ENCODE peak calls at places on chromosome 3, in four cellular contexts. P, B, M and G are unnamed samples.

GRCh38 chr3:16448691-16449090 is 64.8 kb downstream of the RFTN1 start:
- DNase-seq in M (peak; percentile 25), P (peak; percentile 98), B (peak; percentile 70), G (no peak)

GRCh38 chr3:20668411-20668810 is 482.4 kb upstream of the SGO1 start:
- DNase-seq in P (no peak), M (no peak), B (no peak), G (no peak)

GRCh38 chr3:139235192-139235591 is 108.6 kb upstream of the MRPS22 start:
- DNase-seq in B (no peak), M (no peak), P (no peak), G (no peak)

GRCh38 chr3:20857636-20858035 is 671.6 kb upstream of the SGO1 start:
- DNase-seq in M (no peak), P (no peak), B (no peak), G (no peak)

GRCh38 chr3:145807990-145808389 is 353.0 kb downstream of the PLOD2 start:
- DNase-seq in P (peak; percentile 6), M (no peak), B (peak; percentile 16), G (peak; percentile 9)

GRCh38 chr3:105608623-105609022 is 241.9 kb downstream of the ALCAM start:
- DNase-seq in P (no peak), M (no peak), B (peak; percentile 25), G (no peak)

GRCh38 chr3:172522871-172523818 is at the start of gene TNFSF10:
- DNase-seq in P (peak; percentile 22), B (peak; percentile 63), M (no peak), G (peak; percentile 87)

GRCh38 chr3:175068587-175068986 is 209.5 kb downstream of the NAALADL2 start:
- DNase-seq in P (no peak), B (no peak), M (no peak), G (no peak)

GRCh38 chr3:117665311-117665710 is 955.7 kb downstream of the TUSC7 start:
- DNase-seq in P (no peak), B (no peak), M (no peak), G (no peak)

GRCh38 chr3:172592898-172593669 is 69.9 kb upstream of the TNFSF10 start:
- DNase-seq in B (no peak), P (no peak), M (no peak), G (peak; percentile 41)

GRCh38 chr3:11566478-11566877 is 77.2 kb downstream of the VGLL4 start:
- DNase-seq in P (no peak), B (no peak), M (no peak), G (no peak)

GRCh38 chr3:194685050-194685722 is 497 bp upstream of the FAM43A start:
- DNase-seq in P (no peak), M (no peak), B (no peak), G (no peak)

GRCh38 chr3:194686414-194686815 is 732 bp downstream of the FAM43A start:
- DNase-seq in P (no peak), B (no peak), M (no peak), G (no peak)

GRCh38 chr3:194686816-194687637 is 1.3 kb downstream of the FAM43A start:
- DNase-seq in P (peak; percentile 58), B (peak; percentile 73), M (no peak), G (peak; percentile 54)

GRCh38 chr3:194687638-194688206 is 2.0 kb downstream of the FAM43A start:
- DNase-seq in P (peak; percentile 51), M (peak; percentile 41), B (peak; percentile 76), G (peak; percentile 92)

DNA sequence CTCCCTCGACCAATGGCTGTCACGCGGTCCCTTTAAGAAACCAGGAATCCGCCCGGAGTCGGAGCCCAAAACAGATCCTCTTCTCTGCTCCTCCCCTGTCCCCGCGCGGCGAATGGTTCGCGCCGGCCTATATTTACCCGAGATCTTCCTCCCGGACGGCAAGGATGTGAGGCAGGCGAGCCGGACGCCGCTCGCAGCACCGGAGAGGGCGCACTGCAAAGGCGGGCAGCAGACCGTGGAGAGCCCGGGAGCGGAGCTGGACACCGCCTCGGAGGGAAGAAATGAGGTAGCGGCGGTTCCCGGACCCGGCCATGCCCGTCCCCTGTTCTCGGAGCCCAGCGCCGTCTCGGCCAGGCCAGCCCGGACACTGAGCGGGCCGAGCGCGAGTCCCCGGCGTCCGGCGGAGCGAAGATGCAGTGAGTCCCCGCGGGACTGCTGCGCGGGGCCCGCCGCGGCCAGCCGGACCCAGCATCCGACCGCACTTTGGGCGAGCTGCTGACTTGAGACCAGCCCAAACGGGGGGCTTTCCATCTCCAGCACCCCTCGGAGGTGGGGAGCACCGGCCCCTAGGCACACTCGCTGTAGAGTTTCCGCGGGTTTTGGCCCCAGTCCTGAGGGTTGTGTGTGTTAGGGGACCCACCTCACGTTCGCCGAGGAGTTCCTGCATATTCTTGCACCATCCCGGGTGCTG is at the start of gene FAM43A:
- DNase-seq in P (peak; percentile 95), M (peak; percentile 86), B (peak; percentile 96), G (peak; percentile 89)
- TF ChIP-seq CTCF in P (peak; percentile 29), M (no peak), B (peak; percentile 30), G (peak; percentile 6)

DNA sequence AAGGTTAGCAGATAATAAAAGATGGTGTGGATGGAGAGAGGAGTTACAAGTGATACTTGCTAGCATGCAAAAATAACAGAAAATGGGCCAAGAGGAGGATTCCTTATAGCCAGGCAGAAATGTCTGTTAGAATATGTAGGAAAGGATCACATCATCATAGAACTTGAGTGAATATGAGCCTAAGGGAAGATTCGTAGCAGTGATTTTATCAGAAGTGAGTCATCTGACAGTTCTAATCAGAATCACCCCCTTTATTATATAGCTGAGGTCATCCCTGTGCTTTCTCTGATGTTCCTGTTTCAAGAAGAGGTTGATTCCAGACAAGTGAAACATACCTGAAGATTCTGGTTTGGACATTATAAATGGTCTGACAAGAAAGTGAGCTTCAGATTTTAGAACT is 22.9 kb downstream of the EXOG start:
- DNase-seq in B (no peak), P (peak; percentile 77), M (no peak), G (no peak)
- H3K4me3 ChIP-seq in B (no peak overlapping the region), P (no peak overlapping the region), M (no peak overlapping the region), G (no peak overlapping the region)

GRCh38 chr3:141542989-141543388 is 56.2 kb downstream of the RASA2 start:
- DNase-seq in P (no peak), B (no peak), M (no peak), G (no peak)
- TF ChIP-seq CTCF in P (no peak), B (no peak), M (no peak), G (no peak)

DNA sequence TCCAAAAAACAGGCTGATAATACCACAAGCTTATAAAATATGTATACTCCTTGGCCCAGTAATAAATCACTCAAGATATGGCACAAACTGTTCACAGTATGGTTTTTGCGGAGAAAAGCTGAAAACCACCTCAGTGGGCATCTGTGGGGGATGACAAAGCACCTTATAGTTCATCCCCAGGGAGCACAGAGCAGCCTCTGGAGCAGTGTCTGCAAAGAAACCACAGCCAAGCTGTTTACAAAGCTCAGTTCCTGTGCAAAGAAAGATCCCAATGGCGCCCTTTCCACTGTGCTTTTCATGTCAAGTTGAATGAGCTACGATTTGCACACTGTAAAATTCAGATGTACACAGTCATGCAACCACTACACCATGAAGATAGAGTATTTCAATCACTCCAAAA is 2.6 kb upstream of the EFCC1 start:
- DNase-seq in M (no peak), P (no peak), B (no peak), G (no peak)
- H3K4me3 ChIP-seq in M (no peak overlapping the region), P (no peak overlapping the region), B (no peak overlapping the region), G (no peak overlapping the region)

GRCh38 chr3:127177226-127177625 is 15.7 kb upstream of the PRR23E start:
- DNase-seq in M (no peak), B (no peak), P (no peak), G (no peak)
- TF ChIP-seq CTCF in M (no peak), B (peak; percentile 59), P (peak; percentile 6), G (no peak)

GRCh38 chr3:86989611-86990010 is 1.3 kb downstream of the VGLL3 start:
- DNase-seq in B (no peak), P (peak; percentile 38), M (no peak), G (no peak)
- H3K4me3 ChIP-seq in B (peak overlapping the region; percentile 71), P (peak overlapping the region; percentile 99), M (peak overlapping the region; percentile 84), G (no peak overlapping the region)

DNA sequence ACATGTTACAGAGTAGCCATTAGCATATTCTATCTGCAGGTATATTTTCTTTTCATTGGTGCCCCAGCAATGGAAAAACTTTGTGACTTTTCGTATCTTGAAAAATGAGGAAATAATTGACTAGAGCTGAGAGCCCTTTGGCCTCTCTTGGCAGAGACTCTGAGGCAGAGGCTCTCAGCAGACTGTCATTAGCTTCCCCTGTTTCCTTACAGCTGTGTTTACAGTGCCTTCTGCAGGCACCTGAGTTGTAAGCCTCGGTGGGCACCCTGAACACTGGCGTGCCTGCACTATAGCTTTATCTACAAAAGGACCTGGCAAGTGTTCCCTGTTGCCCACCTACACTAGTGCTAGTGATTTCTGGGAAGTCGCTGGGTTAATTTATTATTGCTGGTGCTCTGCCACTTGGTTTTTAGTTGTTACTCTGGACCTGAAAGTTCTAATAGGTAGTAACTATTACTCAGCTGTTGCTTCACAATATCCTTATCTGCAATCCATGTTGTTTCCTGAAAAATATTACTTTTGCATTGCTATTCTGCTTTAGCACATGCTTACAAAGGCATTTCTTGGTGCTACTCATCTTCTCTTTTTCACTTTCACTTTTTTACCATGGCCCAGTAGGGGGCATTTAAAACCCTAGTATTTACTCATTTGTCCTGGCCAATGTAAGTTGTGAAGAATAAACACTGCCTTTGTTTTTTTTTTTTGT is 7.8 kb upstream of the GPR171 start:
- DNase-seq in B (no peak), P (no peak), M (no peak), G (peak; percentile 32)
- TF ChIP-seq CTCF in B (no peak), P (no peak), M (peak; percentile 8), G (peak; percentile 18)

DNA sequence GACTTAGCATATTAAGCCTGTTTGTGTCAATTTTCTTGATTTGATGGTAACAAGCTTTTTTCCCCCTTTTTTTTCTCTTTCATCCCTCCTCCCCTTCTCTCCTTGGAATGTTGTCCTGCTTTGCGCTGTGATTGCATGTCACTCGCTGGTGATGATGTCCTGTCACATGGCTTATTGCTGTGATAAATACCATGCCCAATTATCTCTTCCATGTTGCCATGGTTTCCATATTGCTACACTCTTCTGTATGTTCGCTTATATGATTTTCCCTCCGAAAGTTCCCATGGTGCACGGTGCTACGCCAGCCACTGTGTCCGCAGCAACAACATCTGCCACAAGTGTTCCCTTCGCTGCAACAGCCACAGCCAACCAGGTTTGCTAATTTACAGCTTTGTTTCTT is 187.3 kb downstream of the MBNL1 start:
- DNase-seq in B (no peak), P (no peak), M (no peak), G (no peak)
- H3K4me3 ChIP-seq in B (no peak overlapping the region), P (no peak overlapping the region), M (no peak overlapping the region), G (no peak overlapping the region)